ENCODE peak calls at places on chromosomes 5 and 9, in seven cellular contexts. M is naive thymus-derived CD8-positive, alpha-beta T cell; N is GM20000; U is foreskin fibroblast; O is naive thymus-derived CD4-positive, alpha-beta T cell; K is cardiac fibroblast; Y is HT1080. F is an unnamed sample.

GRCh38 chr5:59097116-59097515 is 514.2 kb downstream of the RAB3C start:
- DNase-seq in M (no peak), O (no peak), N (no peak), K (peak), U (peak), Y (no peak), F (peak)

GRCh38 chr5:149865746-149866145 is 78.8 kb downstream of the PDE6A start:
- DNase-seq in O (no peak), N (no peak), M (no peak), Y (peak), U (no peak), K (no peak), F (no peak)

GRCh38 chr9:6937209-6937608 is 179.4 kb downstream of the KDM4C start:
- DNase-seq in U (no peak), O (no peak), M (no peak), N (no peak), K (no peak), Y (no peak), F (no peak)

GRCh38 chr9:5499889-5500398 is 10.4 kb upstream of the PDCD1LG2 start:
- DNase-seq in K (peak), Y (peak), U (peak), O (no peak), N (no peak), M (no peak), F (peak)

GRCh38 chr5:135834639-135835529 is at the start of gene SLC25A48:
- DNase-seq in U (no peak), M (no peak), N (no peak), O (no peak), K (peak), Y (peak), F (no peak)

GRCh38 chr5:172569862-172570558 is 71.1 kb upstream of the NEURL1B start:
- DNase-seq in U (no peak), Y (no peak), N (no peak), O (no peak), K (no peak), M (no peak), F (no peak)

GRCh38 chr5:37801521-37801920 is 38.3 kb downstream of the GDNF start:
- DNase-seq in K (no peak), Y (no peak), O (no peak), N (no peak), U (no peak), M (no peak), F (no peak)

GRCh38 chr9:135612981-135613910 is 26.1 kb downstream of the GLT6D1 start:
- DNase-seq in U (no peak), N (no peak), K (no peak), O (no peak), Y (no peak), M (no peak), F (no peak)

GRCh38 chr5:32785639-32786216 is 74.6 kb downstream of the NPR3 start:
- DNase-seq in Y (peak), O (no peak), U (peak), N (no peak), K (peak), M (no peak), F (no peak)